ENCODE peak calls at places on chromosomes 12 and 14, in ten cellular contexts. U is RPMI8226, O is germinal center, C is T-helper 1 cell, E is head of caudate nucleus, F is EL, M is mucosa of descending colon, A is heart right ventricle, J is activated B cell treated with CpG ODN at 0.5 μM for 24 hours, Q is endodermal cell. D is an unnamed sample.

GRCh38 chr14:89351364-89351957 is 65.6 kb downstream of the FOXN3 start:
- DNase-seq in C (no peak), Q (peak; percentile 76), F (no peak), M (no peak), E (no peak), J (no peak), A (no peak), U (no peak), O (peak; percentile 35), D (no peak)

GRCh38 chr14:98906123-98906995 is 365.6 kb downstream of the BCL11B start:
- DNase-seq in O (no peak), U (no peak), M (no peak), J (no peak), E (no peak), A (no peak), F (no peak), Q (no peak), C (no peak), D (no peak)

GRCh38 chr12:100565987-100566545 is 7.4 kb upstream of the GAS2L3 start:
- DNase-seq in E (no peak), Q (no peak), A (no peak), M (no peak), U (no peak), C (no peak), F (no peak), O (no peak), J (no peak), D (no peak)

GRCh38 chr12:72261885-72262284 is 10.3 kb upstream of the TRHDE start:
- DNase-seq in O (no peak), Q (no peak), M (no peak), C (no peak), A (no peak), U (no peak), E (no peak), J (no peak), F (no peak), D (no peak)

GRCh38 chr12:114391088-114391487 is 14.9 kb downstream of the TBX5 start:
- DNase-seq in U (no peak), F (no peak), A (no peak), C (no peak), Q (no peak), E (no peak), J (no peak), O (no peak), M (no peak), D (no peak)

GRCh38 chr14:95313707-95314106 is 6.0 kb downstream of the CLMN start:
- DNase-seq in E (peak; percentile 72), M (peak; percentile 78), J (no peak), F (peak; percentile 41), A (peak; percentile 59), Q (no peak), O (no peak), U (peak; percentile 63), C (no peak), D (no peak)

GRCh38 chr12:52069410-52070242 is at the start of gene ATG101:
- DNase-seq in J (peak; percentile 87), O (peak; percentile 94), U (peak; percentile 96), M (peak; percentile 92), E (peak; percentile 95), Q (peak; percentile 98), F (peak; percentile 96), A (peak; percentile 88), C (peak; percentile 78), D (peak; percentile 82)

GRCh38 chr14:61461808-61462275 is 140.5 kb downstream of the PRKCH start:
- DNase-seq in M (no peak), O (peak; percentile 63), C (no peak), A (no peak), E (peak; percentile 37), Q (peak; percentile 65), U (peak; percentile 52), F (peak; percentile 79), J (no peak), D (no peak)

GRCh38 chr12:12835378-12836145 is 22.4 kb downstream of the DDX47 start:
- DNase-seq in C (no peak), M (no peak), Q (no peak), O (no peak), J (no peak), E (no peak), F (peak; percentile 81), A (no peak), U (no peak), D (no peak)

GRCh38 chr12:32223941-32224340 is 117.3 kb downstream of the BICD1 start:
- DNase-seq in J (no peak), Q (no peak), C (no peak), O (no peak), F (no peak), U (no peak), A (no peak), M (no peak), E (no peak), D (no peak)

GRCh38 chr14:99649219-99649618 is 4.3 kb downstream of the HHIPL1 start:
- DNase-seq in J (no peak), U (peak; percentile 80), M (no peak), C (no peak), O (no peak), E (no peak), F (peak; percentile 62), Q (no peak), A (no peak), D (no peak)

GRCh38 chr12:110224379-110225304 is 56.4 kb upstream of the ATP2A2 start:
- DNase-seq in J (no peak), E (peak; percentile 32), O (no peak), A (no peak), U (no peak), F (peak; percentile 78), M (no peak), C (no peak), Q (no peak), D (no peak)

GRCh38 chr12:34347367-34347766 is 325.1 kb downstream of the ALG10 start:
- DNase-seq in Q (peak; percentile 50), C (no peak), E (no peak), F (no peak), M (no peak), O (no peak), A (no peak), U (peak; percentile 67), J (no peak), D (no peak)

GRCh38 chr12:132046561-132046960 is 96.8 kb downstream of the EP400 start:
- DNase-seq in Q (no peak), U (no peak), A (no peak), F (peak; percentile 95), O (no peak), E (no peak), M (no peak), J (no peak), C (no peak), D (no peak)